ENCODE peak calls at places on chromosomes 3 and 15, in four cellular contexts. M is fibroblast of mammary gland, J is esophagus squamous epithelium, Q is mammary epithelial cell. V is an unnamed sample.

GRCh38 chr3:153029350-153029749 is 132.7 kb upstream of the RAP2B start:
- DNase-seq in Q (peak), M (peak), J (no peak), V (peak)

GRCh38 chr3:10299679-10300078 is 6.9 kb upstream of the GHRL start:
- DNase-seq in M (peak), J (no peak), Q (no peak), V (no peak)

GRCh38 chr3:11077466-11077865 is 76.8 kb upstream of the HRH1 start:
- DNase-seq in J (no peak), Q (peak), M (peak), V (peak)

GRCh38 chr3:46006646-46007045 is 11.0 kb upstream of the FYCO1 start:
- DNase-seq in Q (peak), J (no peak), M (peak), V (peak)

GRCh38 chr3:43054754-43055153 is 51.1 kb downstream of the POMGNT2 start:
- DNase-seq in Q (no peak), J (no peak), M (no peak), V (no peak)

GRCh38 chr15:80512729-80513670 is 108.8 kb downstream of the ARNT2 start:
- DNase-seq in Q (peak), M (peak), J (no peak), V (peak)

GRCh38 chr15:44710236-44711088 is 661 bp downstream of the PATL2 start:
- DNase-seq in Q (no peak), M (peak), J (no peak), V (peak)

GRCh38 chr3:112378989-112379692 is 46.2 kb downstream of the CD200 start:
- DNase-seq in Q (peak), J (no peak), M (peak), V (peak)

GRCh38 chr15:85618956-85619491 is 175.7 kb downstream of the KLHL25 start:
- DNase-seq in M (peak), J (no peak), Q (peak), V (peak)

GRCh38 chr15:63010920-63011693 is 31.4 kb upstream of the TPM1 start:
- DNase-seq in Q (no peak), M (no peak), J (no peak), V (no peak)
- TF ChIP-seq CTCF in Q (no peak), M (no peak), J (no peak), V (no peak)

GRCh38 chr15:41661529-41662225 is 1.5 kb downstream of the MGA start:
- DNase-seq in Q (peak), J (peak), M (peak), V (peak)
- H3K4me3 ChIP-seq in Q (peak), J (peak), M (peak), V (peak)

GRCh38 chr3:72998489-72998888 is 1.9 kb downstream of the PPP4R2 start:
- DNase-seq in J (no peak), M (no peak), Q (no peak), V (peak)
- TF ChIP-seq CTCF in J (no peak), M (no peak), Q (no peak), V (no peak)

GRCh38 chr3:141170678-141171295 is 60.8 kb upstream of the PXYLP1 start:
- DNase-seq in J (no peak), M (no peak), Q (no peak), V (no peak)

GRCh38 chr3:141179983-141180382 is 51.6 kb upstream of the PXYLP1 start:
- DNase-seq in Q (no peak), M (no peak), J (no peak), V (no peak)

GRCh38 chr3:141176775-141177174 is 54.9 kb upstream of the PXYLP1 start:
- DNase-seq in Q (no peak), M (no peak), J (no peak), V (no peak)

GRCh38 chr3:141174683-141175082 is 56.9 kb upstream of the PXYLP1 start:
- DNase-seq in M (no peak), Q (no peak), J (no peak), V (no peak)
- H3K4me3 ChIP-seq in M (no peak), Q (no peak), J (no peak), V (no peak)

GRCh38 chr15:65981837-65982696 is 112.8 kb downstream of the RAB11A start:
- DNase-seq in J (no peak), M (no peak), Q (peak), V (no peak)
- TF ChIP-seq CTCF in J (no peak), M (no peak), Q (no peak), V (no peak)

V was measured in fibroblast of the aortic adventitia.